ENCODE peak calls at places on chromosomes 6 and 20, in four cellular contexts. One of them, this sample, is unnamed.

GRCh38 chr20:17794400-17794799 is 94.6 kb downstream of the BANF2 start:
- DNase-seq in HepG2: no peak
- DNase-seq in K562: no peak
- DNase-seq in H1: no peak
- DNase-seq in this sample: no peak

GRCh38 chr20:42191140-42191860 is 573.1 kb upstream of the CHD6 start:
- DNase-seq in H1: no peak
- DNase-seq in K562: no peak
- DNase-seq in HepG2: no peak
- DNase-seq in this sample: no peak

GRCh38 chr6:18070486-18070885 is 52.0 kb downstream of the NHLRC1 start:
- DNase-seq in K562: no peak
- DNase-seq in HepG2: no peak
- DNase-seq in H1: no peak
- DNase-seq in this sample: no peak

GRCh38 chr20:38418509-38419204 is 16.5 kb downstream of the SNHG17 start:
- DNase-seq in HepG2: no peak
- DNase-seq in H1: no peak
- DNase-seq in K562: no peak
- DNase-seq in this sample: no peak

GRCh38 chr6:42269974-42270510 is 52.4 kb upstream of the MRPS10 start:
- DNase-seq in H1: no peak
- DNase-seq in HepG2: no peak
- DNase-seq in K562: no peak
- DNase-seq in this sample: no peak

GRCh38 chr6:128209771-128210170 is 308.9 kb upstream of the THEMIS start:
- DNase-seq in HepG2: peak
- DNase-seq in K562: no peak
- DNase-seq in H1: no peak
- DNase-seq in this sample: no peak

GRCh38 chr6:21199246-21199645 is 394.3 kb upstream of the SOX4 start:
- DNase-seq in K562: no peak
- DNase-seq in H1: no peak
- DNase-seq in HepG2: no peak
- DNase-seq in this sample: no peak

GRCh38 chr6:138105446-138105845 is 1.8 kb downstream of the PERP start:
- DNase-seq in HepG2: peak
- DNase-seq in H1: no peak
- DNase-seq in K562: no peak
- DNase-seq in this sample: peak

GRCh38 chr20:62181808-62182207 is 1.0 kb upstream of the MTG2 start:
- DNase-seq in HepG2: no peak
- DNase-seq in H1: no peak
- DNase-seq in K562: no peak
- DNase-seq in this sample: no peak

GRCh38 chr6:84581494-84582259 is 182.7 kb downstream of the TBX18 start:
- DNase-seq in K562: no peak
- DNase-seq in H1: no peak
- DNase-seq in HepG2: no peak
- DNase-seq in this sample: no peak

GRCh38 chr20:8062781-8063180 is 43.2 kb upstream of the TMX4 start:
- DNase-seq in H1: no peak
- DNase-seq in K562: no peak
- DNase-seq in HepG2: no peak
- DNase-seq in this sample: no peak

GRCh38 chr6:13268914-13269532 is 59.3 kb downstream of the TBC1D7 start:
- DNase-seq in HepG2: peak
- DNase-seq in K562: no peak
- DNase-seq in H1: no peak
- DNase-seq in this sample: no peak

GRCh38 chr6:19851273-19852089 is 14.3 kb downstream of the ID4 start:
- DNase-seq in HepG2: peak
- DNase-seq in H1: no peak
- DNase-seq in K562: no peak
- DNase-seq in this sample: peak

GRCh38 chr6:42193491-42193894 is 1.3 kb downstream of the GUCA1B start:
- DNase-seq in H1: no peak
- DNase-seq in HepG2: no peak
- DNase-seq in K562: peak
- DNase-seq in this sample: no peak

GRCh38 chr6:3891889-3892288 is 42.7 kb downstream of the FAM50B start:
- DNase-seq in K562: no peak
- DNase-seq in H1: no peak
- DNase-seq in HepG2: no peak
- DNase-seq in this sample: no peak

GRCh38 chr20:25453035-25453810 is 45.8 kb downstream of the GINS1 start:
- DNase-seq in H1: no peak
- DNase-seq in K562: no peak
- DNase-seq in HepG2: no peak
- DNase-seq in this sample: peak

GRCh38 chr20:50130995-50131394 is 18.0 kb upstream of the UBE2V1 start:
- DNase-seq in H1: no peak
- DNase-seq in HepG2: no peak
- DNase-seq in K562: no peak
- DNase-seq in this sample: no peak

GRCh38 chr20:47544240-47544639 is 42.6 kb downstream of the NCOA3 start:
- DNase-seq in H1: no peak
- DNase-seq in K562: no peak
- DNase-seq in HepG2: no peak
- DNase-seq in this sample: no peak

GRCh38 chr6:19587238-19587942 is 249.8 kb upstream of the ID4 start:
- DNase-seq in K562: no peak
- DNase-seq in HepG2: no peak
- DNase-seq in H1: no peak
- DNase-seq in this sample: no peak

GRCh38 chr6:84061613-84062398 is 28.2 kb downstream of the MRAP2 start:
- DNase-seq in H1: no peak
- DNase-seq in K562: no peak
- DNase-seq in HepG2: no peak
- DNase-seq in this sample: no peak

GRCh38 chr6:146962332-146962731 is 241.9 kb upstream of the STXBP5 start:
- DNase-seq in K562: no peak
- DNase-seq in H1: no peak
- DNase-seq in HepG2: no peak
- DNase-seq in this sample: no peak

GRCh38 chr20:41249781-41250281 is 67.7 kb downstream of the ZHX3 start:
- DNase-seq in K562: peak
- DNase-seq in H1: peak
- DNase-seq in HepG2: peak
- DNase-seq in this sample: no peak

GRCh38 chr6:139142267-139142666 is 7.4 kb downstream of the HECA start:
- DNase-seq in HepG2: no peak
- DNase-seq in K562: no peak
- DNase-seq in H1: no peak
- DNase-seq in this sample: no peak

GRCh38 chr6:160051390-160051789 is 70.2 kb upstream of the SLC22A1 start:
- DNase-seq in H1: no peak
- DNase-seq in HepG2: no peak
- DNase-seq in K562: no peak
- DNase-seq in this sample: no peak

GRCh38 chr6:165701564-165702354 is 38.7 kb upstream of the PDE10A start:
- DNase-seq in HepG2: no peak
- DNase-seq in H1: no peak
- DNase-seq in K562: no peak
- DNase-seq in this sample: no peak

GRCh38 chr6:13992417-13993055 is 67.8 kb downstream of the RNF182 start:
- DNase-seq in H1: no peak
- DNase-seq in K562: peak
- DNase-seq in HepG2: no peak
- DNase-seq in this sample: peak

GRCh38 chr20:11979306-11980128 is 61.8 kb downstream of the BTBD3 start:
- DNase-seq in HepG2: no peak
- DNase-seq in K562: no peak
- DNase-seq in H1: no peak
- DNase-seq in this sample: no peak

GRCh38 chr20:45012682-45013302 is 46.5 kb downstream of the STK4 start:
- DNase-seq in HepG2: no peak
- DNase-seq in H1: no peak
- DNase-seq in K562: no peak
- DNase-seq in this sample: no peak

GRCh38 chr6:3228791-3229565 is 1.5 kb upstream of the TUBB2B start:
- DNase-seq in H1: no peak
- DNase-seq in K562: peak
- DNase-seq in HepG2: no peak
- DNase-seq in this sample: no peak

GRCh38 chr6:125863023-125863422 is 72.3 kb downstream of the NCOA7 start:
- DNase-seq in HepG2: no peak
- DNase-seq in H1: no peak
- DNase-seq in K562: no peak
- DNase-seq in this sample: no peak

GRCh38 chr20:48667889-48668413 is 159.8 kb downstream of the PREX1 start:
- DNase-seq in K562: no peak
- DNase-seq in HepG2: peak
- DNase-seq in H1: no peak
- DNase-seq in this sample: no peak

GRCh38 chr20:2520617-2521016 is 11.9 kb upstream of the ZNF343 start:
- DNase-seq in HepG2: no peak
- DNase-seq in K562: no peak
- DNase-seq in H1: no peak
- DNase-seq in this sample: no peak

GRCh38 chr6:167550936-167551633 is 226.2 kb downstream of the TTLL2 start:
- DNase-seq in HepG2: no peak
- DNase-seq in H1: no peak
- DNase-seq in K562: no peak
- DNase-seq in this sample: no peak

GRCh38 chr6:163394659-163395058 is 19.9 kb upstream of the QKI start:
- DNase-seq in HepG2: no peak
- DNase-seq in H1: no peak
- DNase-seq in K562: no peak
- DNase-seq in this sample: no peak

GRCh38 chr6:25659633-25660368 is 7.8 kb downstream of the SCGN start:
- DNase-seq in HepG2: no peak
- DNase-seq in K562: no peak
- DNase-seq in H1: no peak
- DNase-seq in this sample: no peak

GRCh38 chr6:103036846-103037245 is 1643.3 kb downstream of the GRIK2 start:
- DNase-seq in K562: no peak
- DNase-seq in H1: no peak
- DNase-seq in HepG2: no peak
- DNase-seq in this sample: no peak

DNA sequence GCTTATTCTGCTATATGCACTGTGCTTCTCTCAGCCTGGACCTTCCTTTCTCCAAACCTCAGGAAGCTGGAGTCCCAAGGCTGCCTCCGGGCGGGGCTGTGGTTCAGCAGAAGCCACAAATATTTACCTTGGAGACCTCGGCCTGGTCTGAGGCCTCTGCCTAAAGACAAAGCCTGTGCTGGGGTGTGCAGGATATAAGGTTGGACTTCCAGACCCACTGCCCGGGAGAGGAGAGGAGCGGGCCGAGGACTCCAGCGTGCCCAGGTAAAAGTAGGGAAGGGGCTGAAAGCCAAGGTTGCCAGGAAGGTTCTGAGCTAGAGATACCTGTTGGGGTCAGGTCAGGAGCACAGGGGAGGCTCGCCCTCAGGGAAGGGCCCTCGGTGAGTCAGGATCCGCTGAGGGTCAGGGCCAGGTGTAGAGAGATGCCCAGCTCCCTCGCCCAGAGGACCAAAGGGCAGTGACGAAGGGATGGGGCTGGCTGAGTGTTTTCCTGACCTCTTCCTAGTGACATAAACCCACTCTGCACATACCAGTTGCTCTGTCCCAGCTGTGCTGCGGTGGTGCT is at the start of gene BPIFB1:
- DNase-seq in H1: no peak
- DNase-seq in HepG2: peak
- DNase-seq in K562: no peak
- DNase-seq in this sample: no peak
- TF ChIP-seq RNF2 in H1: no peak
- TF ChIP-seq RNF2 in HepG2: no peak
- TF ChIP-seq RNF2 in K562: no peak
- TF ChIP-seq RNF2 in this sample: no peak

DNA sequence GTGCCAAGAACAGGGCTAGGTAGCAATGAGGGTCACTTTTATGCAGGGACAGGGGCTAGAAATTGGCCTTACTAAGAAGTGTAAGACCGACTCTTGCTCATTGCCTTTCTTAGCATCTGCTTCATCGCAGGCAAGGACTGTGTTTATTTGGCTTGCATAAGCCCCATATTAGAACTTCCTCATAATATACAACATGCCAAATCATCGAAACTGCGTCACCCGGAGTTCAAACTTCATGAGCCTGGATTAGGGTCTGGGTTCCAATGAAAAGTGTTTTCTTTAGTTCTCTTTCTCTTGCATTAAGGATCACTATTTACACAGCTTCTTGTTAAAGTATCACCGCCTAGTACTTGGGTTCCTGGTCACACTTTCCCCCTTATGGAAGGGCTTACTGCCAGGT is 957 bp upstream of the SMAP1 start:
- DNase-seq in HepG2: no peak
- DNase-seq in K562: no peak
- DNase-seq in H1: no peak
- DNase-seq in this sample: no peak
- TF ChIP-seq RNF2 in HepG2: no peak
- TF ChIP-seq RNF2 in K562: no peak
- TF ChIP-seq RNF2 in H1: no peak
- TF ChIP-seq RNF2 in this sample: no peak

GRCh38 chr20:59342017-59342957 is 41.9 kb downstream of the EDN3 start:
- DNase-seq in HepG2: no peak
- DNase-seq in H1: no peak
- DNase-seq in K562: no peak
- DNase-seq in this sample: no peak
- TF ChIP-seq RNF2 in HepG2: no peak
- TF ChIP-seq RNF2 in H1: no peak
- TF ChIP-seq RNF2 in K562: no peak
- TF ChIP-seq RNF2 in this sample: no peak

DNA sequence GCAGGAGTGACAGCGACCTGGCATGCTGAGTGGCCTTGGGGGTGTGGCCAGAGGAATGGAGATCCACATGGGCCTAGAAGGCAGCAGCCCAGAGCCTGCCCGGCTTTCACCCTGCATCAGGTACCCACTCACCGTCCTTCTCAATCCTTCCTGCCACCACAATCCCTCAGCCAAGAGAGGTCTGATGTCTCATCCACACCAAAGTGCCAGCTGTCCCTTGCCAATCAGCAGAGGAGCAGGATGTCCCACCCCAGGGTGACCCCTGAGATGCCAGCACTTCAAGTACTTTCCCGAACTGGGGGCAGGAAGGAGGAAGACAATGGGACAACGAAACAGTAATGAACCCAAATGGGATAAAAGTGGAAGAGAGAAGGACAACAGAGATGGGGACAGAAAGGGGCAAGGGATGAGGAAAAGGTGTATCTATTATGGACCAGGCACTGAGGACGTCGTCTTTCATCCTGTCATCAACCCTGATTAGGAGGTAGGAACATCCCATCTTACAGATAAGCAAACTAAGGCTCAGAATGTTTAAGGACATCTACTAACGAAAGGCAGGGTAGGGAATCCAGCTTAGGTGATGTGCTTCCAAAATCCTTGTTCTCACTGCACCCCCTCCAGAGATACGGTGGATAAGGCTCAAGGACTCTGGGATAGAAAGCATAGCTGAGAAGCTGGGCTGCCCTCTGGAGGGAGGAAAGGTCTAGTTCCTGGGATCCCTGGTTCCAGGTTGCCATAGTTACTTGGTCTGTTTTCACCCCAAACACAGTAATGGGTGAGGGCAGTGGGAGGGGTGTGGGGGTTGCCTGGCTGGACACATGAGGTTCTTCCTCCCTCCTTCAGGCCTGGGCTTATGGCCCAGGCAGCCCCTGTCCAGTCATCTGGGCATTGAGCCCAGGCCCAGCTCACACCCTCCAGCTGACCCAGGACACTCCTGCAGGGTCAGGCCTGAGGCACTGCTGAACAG is 4.5 kb upstream of the TNXB start:
- DNase-seq in K562: peak
- DNase-seq in HepG2: peak
- DNase-seq in H1: no peak
- DNase-seq in this sample: peak
- TF ChIP-seq RNF2 in K562: no peak
- TF ChIP-seq RNF2 in HepG2: no peak
- TF ChIP-seq RNF2 in H1: no peak
- TF ChIP-seq RNF2 in this sample: no peak